ENCODE peak calls at places on chromosomes 2 and 18, in nine cellular contexts. G is AG04450; F is neural crest cell; P is OCI-LY7; W is iPS DF 19.7; D is KG1; C is substantia nigra; K is CD8-positive, alpha-beta T cell; O is hypothalamus. H is an unnamed sample.

GRCh38 chr18:26655010-26655613 is 106.8 kb upstream of the KCTD1 start:
- DNase-seq in G (no peak), P (no peak), D (no peak), F (peak; percentile 9), C (no peak), O (no peak), K (no peak), W (no peak), H (no peak)

GRCh38 chr18:7325126-7325430 is 94.2 kb downstream of the LRRC30 start:
- DNase-seq in D (no peak), G (no peak), F (no peak), P (no peak), C (no peak), O (no peak), W (no peak), K (no peak), H (no peak)

GRCh38 chr2:32882911-32883810 is 63.6 kb upstream of the LTBP1 start:
- DNase-seq in G (peak; percentile 24), C (no peak), W (no peak), O (no peak), D (no peak), F (no peak), K (no peak), P (no peak), H (no peak)

GRCh38 chr2:240795916-240796510 is 24.0 kb downstream of the KIF1A start:
- DNase-seq in K (no peak), D (no peak), F (no peak), G (no peak), W (no peak), P (no peak), O (no peak), C (no peak), H (no peak)

GRCh38 chr2:213161759-213162514 is 10.5 kb upstream of the IKZF2 start:
- DNase-seq in G (no peak), K (no peak), P (no peak), F (no peak), W (no peak), O (no peak), D (no peak), C (no peak), H (no peak)

GRCh38 chr18:40412410-40412809 is 1542.6 kb upstream of the PIK3C3 start:
- DNase-seq in D (no peak), P (no peak), F (no peak), O (no peak), C (no peak), W (no peak), K (no peak), G (no peak), H (no peak)

GRCh38 chr2:218015831-218016521 is 13.2 kb upstream of the TNS1 start:
- DNase-seq in C (peak; percentile 54), F (no peak), D (no peak), K (no peak), O (peak; percentile 19), P (no peak), W (no peak), G (no peak), H (no peak)

GRCh38 chr2:227871375-227871788 is at the start of gene DAW1:
- DNase-seq in O (peak; percentile 50), K (no peak), D (no peak), P (no peak), C (no peak), F (peak; percentile 73), W (peak; percentile 50), G (no peak), H (peak; percentile 66)

GRCh38 chr2:33064349-33064801 is 117.6 kb downstream of the LTBP1 start:
- DNase-seq in C (no peak), P (no peak), O (no peak), G (no peak), D (no peak), F (no peak), K (no peak), W (no peak), H (no peak)

GRCh38 chr2:174901075-174901474 is 104.1 kb downstream of the CHN1 start:
- DNase-seq in C (no peak), K (no peak), F (no peak), D (no peak), W (no peak), P (no peak), G (no peak), O (no peak), H (peak; percentile 4)

GRCh38 chr2:139353874-139354273 is 573.7 kb upstream of the NXPH2 start:
- DNase-seq in K (no peak), P (no peak), D (no peak), W (no peak), O (no peak), G (no peak), C (no peak), F (no peak), H (no peak)

GRCh38 chr2:120520929-120521912 is 175.3 kb downstream of the INHBB start:
- DNase-seq in P (peak; percentile 34), K (no peak), F (peak; percentile 61), W (no peak), G (no peak), C (no peak), O (peak; percentile 27), D (peak; percentile 11), H (no peak)

GRCh38 chr2:96517079-96517478 is 11.9 kb upstream of the NEURL3 start:
- DNase-seq in K (no peak), C (no peak), G (no peak), W (no peak), P (no peak), O (no peak), F (no peak), D (no peak), H (no peak)

GRCh38 chr18:32019251-32019943 is 772 bp downstream of the RNF125 start:
- DNase-seq in W (no peak), P (peak; percentile 61), G (no peak), C (peak; percentile 73), O (peak; percentile 39), D (peak; percentile 92), K (peak; percentile 41), F (peak; percentile 4), H (peak; percentile 86)

GRCh38 chr2:16222326-16222725 is 282.0 kb downstream of the MYCN start:
- DNase-seq in C (no peak), D (no peak), K (no peak), W (no peak), O (no peak), G (no peak), P (no peak), F (no peak), H (no peak)

GRCh38 chr18:45571714-45572113 is 43.6 kb upstream of the SLC14A2 start:
- DNase-seq in C (no peak), D (no peak), P (no peak), G (no peak), K (no peak), O (no peak), W (no peak), F (no peak), H (no peak)

GRCh38 chr18:46736736-46737135 is 20.1 kb downstream of the ST8SIA5 start:
- DNase-seq in O (no peak), W (no peak), K (no peak), P (no peak), C (no peak), G (no peak), D (no peak), F (no peak), H (no peak)

GRCh38 chr2:217482343-217482742 is 520.5 kb downstream of the TNS1 start:
- DNase-seq in P (no peak), K (no peak), O (no peak), D (no peak), W (no peak), F (no peak), G (no peak), C (no peak), H (no peak)